ENCODE peak calls at places on chromosomes 2 and 18, in ten cellular contexts. G is LoVo; L is fibroblast of mammary gland; D is heart left ventricle; E is NCI-H2081; W is amygdala; U is NCI-H460; X is activated CD8-positive, alpha-beta memory T cell treated with anti-CD3 and anti-CD28 coated beads for 1 hour; F is stimulated activated CD8-positive, alpha-beta memory T cell treated with anti-CD3 and anti-CD28 coated beads, Interleukin-7, amount 100 ng/mL, for 1 hour; Z is Calu3. C is an unnamed sample.

GRCh38 chr2:235573331-235574221 is 79.7 kb downstream of the AGAP1 start:
- DNase-seq in G (no peak), L (no peak), D (peak; percentile 75), E (no peak), W (no peak), U (no peak), X (no peak), F (no peak), Z (peak; percentile 20), C (no peak)

GRCh38 chr2:46549159-46549902 is 70.0 kb downstream of the TMEM247 start:
- DNase-seq in G (no peak), L (no peak), D (no peak), E (no peak), W (no peak), U (no peak), X (no peak), F (no peak), Z (no peak), C (no peak)

GRCh38 chr2:25669520-25669919 is 3.9 kb downstream of the DTNB start:
- DNase-seq in G (no peak), L (no peak), D (no peak), E (no peak), W (no peak), U (no peak), X (no peak), F (no peak), Z (no peak), C (no peak)

GRCh38 chr2:172790404-172790803 is 54.8 kb downstream of the RAPGEF4 start:
- DNase-seq in G (no peak), L (no peak), D (no peak), E (no peak), W (no peak), U (no peak), X (no peak), F (no peak), Z (no peak), C (no peak)

GRCh38 chr2:217707116-217707742 is 295.6 kb downstream of the TNS1 start:
- DNase-seq in G (no peak), L (peak; percentile 41), D (no peak), E (no peak), W (no peak), U (no peak), X (no peak), F (no peak), Z (peak; percentile 43), C (peak; percentile 34)

GRCh38 chr2:206983156-206983875 is 44.0 kb downstream of the CPO start:
- DNase-seq in G (no peak), L (peak; percentile 70), D (no peak), E (no peak), W (no peak), U (no peak), X (no peak), F (no peak), Z (no peak), C (no peak)

GRCh38 chr2:28716265-28716865 is 35.3 kb upstream of the PPP1CB start:
- DNase-seq in G (peak; percentile 62), L (peak; percentile 98), D (no peak), E (peak; percentile 7), W (no peak), U (peak; percentile 89), X (no peak), F (no peak), Z (peak; percentile 66), C (peak; percentile 88)

GRCh38 chr18:58337688-58338087 is 291.2 kb downstream of the ALPK2 start:
- DNase-seq in G (no peak), L (peak; percentile 45), D (no peak), E (no peak), W (no peak), U (peak; percentile 3), X (no peak), F (no peak), Z (no peak), C (peak; percentile 42)

GRCh38 chr2:239299218-239299939 is 101.4 kb downstream of the HDAC4 start:
- DNase-seq in G (no peak), L (no peak), D (no peak), E (no peak), W (no peak), U (no peak), X (no peak), F (no peak), Z (no peak), C (no peak)

GRCh38 chr18:23682045-23682444 is 7.2 kb upstream of the LAMA3 start:
- DNase-seq in G (no peak), L (no peak), D (no peak), E (no peak), W (no peak), U (no peak), X (no peak), F (no peak), Z (no peak), C (no peak)

GRCh38 chr18:34651586-34652369 is 58.3 kb upstream of the DTNA start:
- DNase-seq in G (no peak), L (no peak), D (no peak), E (no peak), W (no peak), U (no peak), X (no peak), F (no peak), Z (no peak), C (no peak)

GRCh38 chr2:9217838-9218770 is 11.5 kb downstream of the ASAP2 start:
- DNase-seq in G (no peak), L (no peak), D (no peak), E (no peak), W (no peak), U (no peak), X (no peak), F (no peak), Z (no peak), C (no peak)

GRCh38 chr2:233794128-233794658 is 16.1 kb downstream of the MROH2A start:
- DNase-seq in G (no peak), L (no peak), D (no peak), E (no peak), W (no peak), U (no peak), X (no peak), F (no peak), Z (no peak), C (no peak)

GRCh38 chr18:57542801-57543427 is 43.6 kb downstream of the FECH start:
- DNase-seq in G (no peak), L (peak; percentile 81), D (no peak), E (no peak), W (no peak), U (no peak), X (no peak), F (no peak), Z (no peak), C (no peak)

GRCh38 chr18:58230438-58231179 is 186.6 kb downstream of the NEDD4L start:
- DNase-seq in G (peak; percentile 63), L (peak; percentile 46), D (no peak), E (no peak), W (no peak), U (no peak), X (no peak), F (no peak), Z (peak; percentile 66), C (no peak)

GRCh38 chr2:3265471-3265870 is 112.1 kb downstream of the EIPR1 start:
- DNase-seq in G (no peak), L (no peak), D (no peak), E (no peak), W (no peak), U (no peak), X (no peak), F (no peak), Z (no peak), C (no peak)

GRCh38 chr2:96321230-96322103 is 3.6 kb upstream of the ITPRIPL1 start:
- DNase-seq in G (peak; percentile 43), L (peak; percentile 11), D (peak; percentile 86), E (peak; percentile 67), W (no peak), U (peak; percentile 32), X (peak; percentile 68), F (peak; percentile 48), Z (peak; percentile 17), C (peak; percentile 30)

GRCh38 chr18:11791131-11791530 is 60.1 kb upstream of the CHMP1B start:
- DNase-seq in G (no peak), L (no peak), D (no peak), E (no peak), W (no peak), U (no peak), X (no peak), F (no peak), Z (no peak), C (peak; percentile 37)

GRCh38 chr18:9516437-9517064 is 41.2 kb downstream of the RALBP1 start:
- DNase-seq in G (peak; percentile 54), L (peak; percentile 59), D (no peak), E (peak; percentile 33), W (no peak), U (peak; percentile 29), X (no peak), F (no peak), Z (no peak), C (peak; percentile 58)

GRCh38 chr18:57630759-57631660 is 9.4 kb upstream of the NARS1 start:
- DNase-seq in G (no peak), L (no peak), D (no peak), E (no peak), W (no peak), U (no peak), X (no peak), F (no peak), Z (no peak), C (no peak)

GRCh38 chr18:12088096-12088495 is 5.5 kb upstream of the ANKRD62 start:
- DNase-seq in G (no peak), L (no peak), D (no peak), E (no peak), W (no peak), U (no peak), X (no peak), F (no peak), Z (no peak), C (no peak)

GRCh38 chr2:235551965-235552364 is 58.1 kb downstream of the AGAP1 start:
- DNase-seq in G (peak; percentile 15), L (peak; percentile 50), D (no peak), E (peak; percentile 52), W (peak; percentile 33), U (peak; percentile 62), X (no peak), F (no peak), Z (peak; percentile 76), C (peak; percentile 74)

GRCh38 chr2:120741514-120742448 is 6.1 kb downstream of the GLI2 start:
- DNase-seq in G (peak; percentile 19), L (no peak), D (no peak), E (no peak), W (no peak), U (no peak), X (no peak), F (no peak), Z (peak; percentile 49), C (no peak)

C was measured in SK-MEL-5.